ENCODE peak calls at places on chromosome X, in four cellular contexts. K is H9, O is neuronal stem cell, F is trophoblast cell. V is an unnamed sample.

GRCh38 chrX:2662586-2662985 is 28.5 kb upstream of the CD99 start:
- DNase-seq in O (no peak), K (no peak), F (no peak), V (no peak)

GRCh38 chrX:22025751-22026150 is 6.4 kb upstream of the PHEX start:
- DNase-seq in O (no peak), K (no peak), F (peak), V (no peak)

GRCh38 chrX:99353412-99353811 is 1056.7 kb downstream of the PCDH19 start:
- DNase-seq in O (no peak), F (no peak), K (no peak), V (no peak)

GRCh38 chrX:41802958-41803357 is 79.0 kb downstream of the GPR82 start:
- DNase-seq in O (no peak), K (peak), F (no peak), V (peak)

GRCh38 chrX:1767026-1767425 is 152.2 kb downstream of the ASMT start:
- DNase-seq in K (no peak), O (no peak), F (no peak), V (peak)

GRCh38 chrX:46125139-46125538 is 420.1 kb downstream of the ZNF674 start:
- DNase-seq in K (no peak), F (no peak), O (no peak), V (no peak)

GRCh38 chrX:119870626-119871131 is 854 bp downstream of the RNF113A start:
- DNase-seq in F (peak), O (no peak), K (no peak), V (peak)

GRCh38 chrX:154733072-154733425 is 17.8 kb downstream of the GAB3 start:
- DNase-seq in O (no peak), F (no peak), K (no peak), V (no peak)

GRCh38 chrX:65644621-65645287 is 22.7 kb upstream of the MSN start:
- DNase-seq in O (no peak), K (peak), F (no peak), V (peak)

GRCh38 chrX:63657821-63658220 is 127.2 kb downstream of the ARHGEF9 start:
- DNase-seq in K (no peak), F (peak), O (no peak), V (peak)

GRCh38 chrX:26262121-26262523 is 46.2 kb downstream of the MAGEB5 start:
- DNase-seq in O (no peak), F (no peak), K (no peak), V (peak)

GRCh38 chrX:136496359-136496767 is 1.0 kb upstream of the HTATSF1 start:
- DNase-seq in O (no peak), F (no peak), K (no peak), V (no peak)

DNA sequence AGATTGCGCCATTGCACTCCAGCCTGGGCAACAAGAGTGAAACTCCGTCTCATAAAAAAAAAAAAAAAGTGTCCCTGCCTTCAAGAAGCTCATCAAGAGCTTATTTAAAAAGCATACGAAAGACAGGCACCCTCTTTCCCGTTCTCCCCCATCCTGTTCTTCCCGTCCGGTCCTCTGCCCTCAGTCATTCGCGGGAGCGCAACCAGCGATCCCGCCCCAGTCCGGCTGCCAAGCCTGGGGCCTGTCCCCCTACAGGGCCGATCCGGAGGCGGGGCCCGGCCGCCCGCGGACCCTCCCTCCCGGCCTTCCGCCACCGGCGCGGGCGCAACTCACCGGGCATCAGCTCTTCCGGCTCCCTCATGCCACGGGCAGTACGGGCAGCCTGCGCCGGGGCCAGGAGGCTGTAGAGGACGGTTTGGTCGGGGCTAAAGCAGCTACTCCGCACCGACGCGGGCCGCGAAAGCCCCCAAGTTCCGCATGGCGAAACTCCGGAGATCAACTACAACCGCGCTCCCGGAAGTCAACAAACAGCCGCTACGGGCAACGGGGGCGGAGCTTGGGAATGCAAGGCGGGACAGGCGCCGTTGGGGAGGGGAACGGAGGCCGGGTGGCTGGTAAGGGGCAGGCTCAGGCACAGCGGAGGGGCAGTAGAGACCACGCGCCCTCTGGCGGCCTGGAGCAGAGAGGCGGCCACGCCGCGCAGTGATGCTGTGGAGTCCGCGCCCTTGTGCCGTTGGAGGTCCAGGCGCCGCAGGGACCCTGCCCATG is at the start of gene RPGR:
- DNase-seq in F (peak), K (peak), O (peak), V (peak)
- H4K8ac ChIP-seq in F (peak), K (no peak), O (no peak), V (no peak)

GRCh38 chrX:69307736-69308135 is 142.5 kb upstream of the PJA1 start:
- DNase-seq in K (no peak), O (no peak), F (no peak), V (no peak)

GRCh38 chrX:69309074-69309792 is 144.0 kb upstream of the PJA1 start:
- DNase-seq in F (no peak), K (peak), O (no peak), V (no peak)

GRCh38 chrX:69306063-69306404 is 140.8 kb upstream of the PJA1 start:
- DNase-seq in O (no peak), K (no peak), F (no peak), V (no peak)

GRCh38 chrX:69307029-69307428 is 141.8 kb upstream of the PJA1 start:
- DNase-seq in O (no peak), K (no peak), F (no peak), V (no peak)

GRCh38 chrX:69305333-69306062 is 140.2 kb upstream of the PJA1 start:
- DNase-seq in O (peak), F (no peak), K (peak), V (peak)
- H4K8ac ChIP-seq in O (no peak), F (no peak), K (no peak), V (no peak)

DNA sequence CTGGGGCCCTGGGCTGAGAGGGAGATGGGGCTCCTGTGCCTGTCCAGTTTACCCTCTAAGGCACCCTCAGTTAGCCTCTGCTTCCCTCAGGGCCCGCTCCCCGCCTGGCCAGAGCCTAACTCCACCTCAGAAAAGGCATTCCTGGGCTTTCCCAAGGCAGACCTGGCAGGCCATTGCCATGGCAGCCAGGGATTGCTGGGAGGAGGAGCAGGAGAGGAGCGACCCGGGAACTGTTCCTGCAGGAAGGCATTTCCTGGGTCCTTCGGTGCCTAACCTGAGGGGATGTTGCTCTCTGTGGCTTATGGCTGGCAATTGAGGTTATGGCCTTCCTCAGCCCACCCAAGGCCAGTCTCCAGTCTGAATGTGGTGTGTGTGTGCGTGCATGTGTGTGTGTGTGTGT is 131.3 kb downstream of the PJA1 start:
- DNase-seq in F (peak), K (no peak), O (no peak), V (peak)
- H4K8ac ChIP-seq in F (no peak), K (no peak), O (no peak), V (no peak)

DNA sequence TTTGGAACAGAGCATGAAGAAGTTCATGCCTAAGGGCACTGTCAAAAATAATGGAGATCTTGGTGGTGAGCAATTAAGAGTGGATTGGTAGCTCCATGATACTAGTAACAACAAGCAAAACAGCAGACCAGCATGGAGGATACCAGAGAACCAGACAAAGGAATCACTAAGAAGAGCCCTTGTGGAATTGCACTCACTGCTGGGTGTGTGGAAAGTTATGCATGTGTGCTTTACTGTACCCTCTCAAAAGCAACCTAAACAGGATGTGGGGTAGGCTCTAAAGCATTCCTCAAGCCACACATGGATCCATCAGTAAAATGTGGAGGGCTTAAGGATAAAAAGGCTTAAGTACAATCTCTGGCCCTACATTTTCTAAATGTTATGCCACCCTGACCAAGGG is 69.5 kb downstream of the AR start:
- DNase-seq in K (no peak), F (no peak), O (no peak), V (no peak)
- H4K8ac ChIP-seq in K (no peak), F (no peak), O (no peak), V (no peak)

DNA sequence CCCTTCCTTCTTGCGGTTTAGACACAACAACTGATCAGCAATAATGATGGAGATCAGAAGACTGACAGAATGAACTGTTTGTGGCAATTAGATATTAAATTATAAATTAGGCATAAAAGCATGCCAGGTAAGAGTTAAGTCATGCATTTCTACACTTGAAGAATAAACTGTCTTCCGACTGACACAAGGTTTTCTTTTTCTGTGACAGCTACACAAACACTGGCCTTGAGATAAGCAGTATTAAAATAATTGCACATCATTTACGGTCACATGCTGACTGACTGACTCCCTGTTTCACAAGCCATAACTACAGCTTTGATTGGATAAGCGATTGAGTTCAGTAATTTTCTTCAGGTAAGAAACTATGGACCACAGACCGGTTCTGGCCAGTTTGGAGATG is 56.2 kb downstream of the UBE2NL start:
- DNase-seq in F (no peak), K (no peak), O (no peak), V (no peak)
- H4K8ac ChIP-seq in F (no peak), K (no peak), O (no peak), V (no peak)

V was measured in mesendoderm.